ENCODE peak calls at places on chromosome 5, in ten cellular contexts. U is prostate gland, Z is transverse colon, I is HCT116, N is GM23338, H is stomach, B is spleen, W is upper lobe of left lung, F is suprapubic skin, A is K562. G is an unnamed sample.

GRCh38 chr5:54616031-54616430 is 98.5 kb downstream of the SNX18 start:
- DNase-seq in U (peak), Z (peak), I (no peak), N (no peak), H (peak), B (no peak), W (no peak), F (peak), A (no peak), G (no peak)

GRCh38 chr5:61082516-61083280 is 79.6 kb downstream of the SMIM15 start:
- DNase-seq in U (no peak), Z (no peak), I (no peak), N (no peak), H (no peak), B (no peak), W (no peak), F (no peak), A (no peak), G (no peak)

GRCh38 chr5:157603333-157604190 is 28.0 kb upstream of the ADAM19 start:
- DNase-seq in U (no peak), Z (no peak), I (peak), N (no peak), H (no peak), B (no peak), W (no peak), F (no peak), A (no peak), G (peak)

GRCh38 chr5:22889714-22890113 is 36.6 kb upstream of the CDH12 start:
- DNase-seq in U (no peak), Z (no peak), I (no peak), N (peak), H (no peak), B (no peak), W (no peak), F (no peak), A (no peak), G (no peak)

GRCh38 chr5:65041296-65042158 is 272.8 kb downstream of the CWC27 start:
- DNase-seq in U (no peak), Z (no peak), I (no peak), N (no peak), H (no peak), B (no peak), W (no peak), F (no peak), A (no peak), G (peak)

GRCh38 chr5:143650296-143650695 is 161.7 kb upstream of the HMHB1 start:
- DNase-seq in U (no peak), Z (no peak), I (no peak), N (no peak), H (no peak), B (no peak), W (no peak), F (no peak), A (no peak), G (no peak)

GRCh38 chr5:171980729-171981128 is 25.7 kb downstream of the FBXW11 start:
- DNase-seq in U (no peak), Z (no peak), I (no peak), N (peak), H (no peak), B (no peak), W (no peak), F (no peak), A (no peak), G (no peak)

GRCh38 chr5:1325870-1326546 is 18.9 kb downstream of the CLPTM1L start:
- DNase-seq in U (no peak), Z (no peak), I (no peak), N (no peak), H (no peak), B (peak), W (peak), F (peak), A (no peak), G (no peak)

GRCh38 chr5:67375606-67376005 is 179.0 kb upstream of the CD180 start:
- DNase-seq in U (no peak), Z (no peak), I (no peak), N (no peak), H (no peak), B (no peak), W (no peak), F (no peak), A (peak), G (no peak)

GRCh38 chr5:61177070-61177469 is 14.8 kb upstream of the SMIM15 start:
- DNase-seq in U (no peak), Z (no peak), I (no peak), N (no peak), H (no peak), B (no peak), W (no peak), F (no peak), A (no peak), G (no peak)

DNA sequence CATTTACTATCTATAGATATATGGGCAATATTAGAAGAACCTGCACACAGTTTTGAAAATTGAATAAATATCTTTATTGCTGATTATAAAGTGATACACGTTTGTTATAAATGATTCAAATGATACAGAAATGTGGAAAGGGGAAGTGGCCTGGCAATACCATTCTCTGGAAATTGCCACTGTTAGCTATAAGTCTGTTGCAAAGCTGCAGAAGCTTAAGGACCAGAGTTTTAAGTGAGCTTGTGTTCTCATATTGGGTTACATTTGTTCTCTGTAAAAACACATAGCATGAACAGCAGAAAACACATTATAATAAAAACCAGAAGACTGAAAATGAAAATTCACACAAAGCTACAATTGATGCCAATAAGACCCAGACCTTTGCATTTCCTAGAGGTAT is 59.6 kb downstream of the RASGRF2 start:
- DNase-seq in U (no peak), Z (no peak), I (no peak), N (no peak), H (no peak), B (no peak), W (no peak), F (no peak), A (no peak), G (no peak)
- H3K27ac ChIP-seq in U (no peak), Z (no peak), I (no peak), N (no peak), H (no peak), B (no peak), W (no peak), F (no peak), A (no peak), G (no peak)

DNA sequence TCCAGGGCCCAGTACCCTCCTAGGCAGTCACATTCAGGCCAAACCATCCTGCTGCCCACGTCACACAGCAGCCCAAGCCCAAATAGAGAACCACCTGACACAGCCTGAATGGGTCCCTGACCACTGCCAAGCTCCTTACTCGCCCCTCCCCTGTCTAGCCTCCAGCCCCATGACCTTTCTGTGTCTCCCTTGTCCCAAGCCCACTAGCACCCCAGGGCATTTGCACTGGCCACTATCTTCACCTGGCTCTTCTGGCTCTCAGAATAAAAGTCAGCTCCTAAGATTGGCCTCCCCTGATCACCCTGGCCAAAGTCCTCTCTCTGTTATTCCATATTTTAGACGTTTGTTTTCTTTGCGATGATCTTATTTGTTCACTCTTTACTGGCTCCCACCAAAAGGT is 20.4 kb downstream of the FGFR4 start:
- DNase-seq in U (no peak), Z (no peak), I (no peak), N (no peak), H (no peak), B (no peak), W (no peak), F (no peak), A (no peak), G (no peak)
- TF ChIP-seq POLR2AphosphoS5 in U (no peak), Z (no peak), I (no peak), N (no peak), H (no peak), B (no peak), W (no peak), F (no peak), A (no peak), G (no peak)

GRCh38 chr5:116451905-116452450 is 122.6 kb downstream of the SEMA6A start:
- DNase-seq in U (no peak), Z (no peak), I (no peak), N (no peak), H (no peak), B (no peak), W (no peak), F (no peak), A (no peak), G (no peak)
- H3K27ac ChIP-seq in U (no peak), Z (no peak), I (no peak), N (no peak), H (no peak), B (no peak), W (no peak), F (no peak), A (no peak), G (no peak)

DNA sequence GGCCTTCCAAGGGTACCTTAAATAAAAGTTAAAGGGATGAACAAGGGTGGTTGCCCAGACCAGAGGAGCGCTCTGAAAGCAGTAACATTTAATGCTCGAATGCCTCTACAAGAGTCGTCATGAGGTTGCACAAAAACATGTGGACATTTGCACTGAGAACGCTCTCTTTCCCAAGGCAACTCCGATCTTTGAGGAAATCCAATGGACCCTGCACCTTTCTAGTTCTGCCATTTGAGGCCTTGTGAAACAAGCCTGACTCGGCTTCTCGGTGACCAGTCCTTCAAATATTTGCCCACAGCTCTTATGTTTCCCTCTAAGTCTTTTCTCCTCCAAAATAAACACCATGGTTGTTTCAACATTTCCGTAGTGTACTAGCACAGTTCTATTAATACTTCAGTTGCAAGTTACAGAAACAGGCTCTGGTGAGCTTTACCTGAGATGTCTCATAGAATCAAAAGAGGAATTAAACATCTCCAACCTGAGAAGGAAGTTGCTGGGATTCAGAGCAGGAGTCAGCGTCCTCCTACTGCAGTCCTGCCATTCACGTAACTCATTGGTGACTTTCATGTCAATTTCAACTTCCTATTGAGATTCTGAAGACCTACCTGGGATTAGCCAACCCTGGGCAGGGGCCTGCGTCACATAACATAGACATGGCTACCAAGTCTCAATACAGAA is 168.8 kb upstream of the RAI14 start:
- DNase-seq in U (peak), Z (no peak), I (no peak), N (no peak), H (peak), B (no peak), W (no peak), F (no peak), A (no peak), G (peak)
- TF ChIP-seq POLR2AphosphoS5 in U (peak), Z (peak), I (no peak), N (no peak), H (peak), B (no peak), W (no peak), F (no peak), A (no peak), G (peak)

G was measured in endothelial cell of umbilical vein.